ENCODE peak calls at places on chromosome 2, in five cellular contexts. V is NCI-H1694, L is occipital lobe, K is NT2/D1, I is T follicular helper cell. S is an unnamed sample.
A peak's percentile ranks its signal among the peaks of the same experiment; 100 is the strongest.

GRCh38 chr2:165810418-165810817 is 16.4 kb upstream of the GALNT3 start:
- DNase-seq in K (no peak), L (no peak), V (no peak), I (no peak), S (no peak)

GRCh38 chr2:123359636-123360035 is 665.5 kb upstream of the CNTNAP5 start:
- DNase-seq in V (no peak), L (no peak), I (no peak), K (no peak), S (no peak)

GRCh38 chr2:52342458-52342857 is 1310.5 kb upstream of the NRXN1 start:
- DNase-seq in L (no peak), I (no peak), V (no peak), K (no peak), S (no peak)

GRCh38 chr2:56981554-56981953 is 797.8 kb downstream of the CCDC85A start:
- DNase-seq in V (no peak), L (no peak), K (no peak), I (no peak), S (no peak)

GRCh38 chr2:219247678-219248642 is 2.7 kb downstream of the STK16 start:
- DNase-seq in V (no peak), K (no peak), I (peak; percentile 45), L (no peak), S (no peak)

GRCh38 chr2:208265371-208265806 is 666 bp upstream of the PIKFYVE start:
- DNase-seq in V (peak; percentile 30), K (no peak), L (no peak), I (peak; percentile 32), S (no peak)

GRCh38 chr2:173109253-173110188 is 33.9 kb downstream of the MAP3K20 start:
- DNase-seq in K (no peak), I (no peak), V (no peak), L (no peak), S (no peak)

GRCh38 chr2:174337337-174338154 is 2.8 kb downstream of the SP9 start:
- DNase-seq in V (peak; percentile 34), K (no peak), L (no peak), I (no peak), S (no peak)

S was measured in NCI-H524 treated with DMSO at 0.1 percent for 48 hours.